ENCODE peak calls at places on chromosome 10, in four cellular contexts. One of them, this sample, is unnamed.

GRCh38 chr10:61785410-61786105 is 115.9 kb upstream of the ARID5B start:
- DNase-seq in T-cell: no peak
- DNase-seq in LoVo: no peak
- DNase-seq in astrocyte: no peak
- DNase-seq in this sample: no peak

GRCh38 chr10:48632166-48632565 is 27.3 kb upstream of the ARHGAP22 start:
- DNase-seq in T-cell: no peak
- DNase-seq in LoVo: no peak
- DNase-seq in astrocyte: no peak
- DNase-seq in this sample: no peak

GRCh38 chr10:104337527-104337984 is 709 bp downstream of the ITPRIP start:
- DNase-seq in T-cell: no peak
- DNase-seq in LoVo: no peak
- DNase-seq in astrocyte: no peak
- DNase-seq in this sample: no peak

GRCh38 chr10:130836344-130836743 is 475.2 kb downstream of the TCERG1L start:
- DNase-seq in T-cell: no peak
- DNase-seq in LoVo: no peak
- DNase-seq in astrocyte: no peak
- DNase-seq in this sample: no peak

GRCh38 chr10:124318076-124318475 is 100.6 kb downstream of the OAT start:
- DNase-seq in T-cell: no peak
- DNase-seq in LoVo: no peak
- DNase-seq in astrocyte: no peak
- DNase-seq in this sample: no peak

GRCh38 chr10:20446794-20447193 is 450.3 kb downstream of the NEBL start:
- DNase-seq in T-cell: no peak
- DNase-seq in LoVo: no peak
- DNase-seq in astrocyte: no peak
- DNase-seq in this sample: no peak

GRCh38 chr10:92045641-92046106 is 122.1 kb downstream of the BTAF1 start:
- DNase-seq in T-cell: no peak
- DNase-seq in LoVo: no peak
- DNase-seq in astrocyte: no peak
- DNase-seq in this sample: no peak

GRCh38 chr10:98074315-98074911 is 44.0 kb upstream of the CRTAC1 start:
- DNase-seq in T-cell: no peak
- DNase-seq in LoVo: no peak
- DNase-seq in astrocyte: peak; percentile 2
- DNase-seq in this sample: no peak

GRCh38 chr10:6678211-6678803 is 98.2 kb upstream of the PRKCQ start:
- DNase-seq in T-cell: peak; percentile 49
- DNase-seq in LoVo: peak; percentile 32
- DNase-seq in astrocyte: peak; percentile 12
- DNase-seq in this sample: peak; percentile 60

This sample was measured in T-helper 9 cell.